ENCODE peak calls at places on chromosomes 7 and 10, in five cellular contexts. One of them, this sample, is unnamed.

GRCh38 chr10:118850418-118851061 is 95.8 kb upstream of the CACUL1 start:
- DNase-seq in sigmoid colon: no peak
- DNase-seq in upper lobe of right lung: peak; percentile 89
- DNase-seq in IMR-90: peak; percentile 36
- DNase-seq in endothelial cell of umbilical vein: peak; percentile 48
- DNase-seq in this sample: peak; percentile 86

GRCh38 chr10:77111611-77112550 is 525.7 kb downstream of the KCNMA1 start:
- DNase-seq in sigmoid colon: no peak
- DNase-seq in upper lobe of right lung: no peak
- DNase-seq in IMR-90: peak; percentile 87
- DNase-seq in endothelial cell of umbilical vein: peak; percentile 82
- DNase-seq in this sample: no peak

GRCh38 chr10:29961351-29961750 is 98.0 kb downstream of the JCAD start:
- DNase-seq in sigmoid colon: no peak
- DNase-seq in upper lobe of right lung: no peak
- DNase-seq in IMR-90: no peak
- DNase-seq in endothelial cell of umbilical vein: no peak
- DNase-seq in this sample: no peak

GRCh38 chr7:143238289-143238995 is 16.6 kb downstream of the TAS2R40 start:
- DNase-seq in sigmoid colon: no peak
- DNase-seq in upper lobe of right lung: no peak
- DNase-seq in IMR-90: peak; percentile 20
- DNase-seq in endothelial cell of umbilical vein: no peak
- DNase-seq in this sample: no peak

GRCh38 chr10:86700851-86701617 is 32.7 kb downstream of the LDB3 start:
- DNase-seq in sigmoid colon: no peak
- DNase-seq in upper lobe of right lung: no peak
- DNase-seq in IMR-90: no peak
- DNase-seq in endothelial cell of umbilical vein: no peak
- DNase-seq in this sample: peak; percentile 28

GRCh38 chr7:27263781-27264180 is 21.2 kb downstream of the EVX1 start:
- DNase-seq in sigmoid colon: no peak
- DNase-seq in upper lobe of right lung: no peak
- DNase-seq in IMR-90: no peak
- DNase-seq in endothelial cell of umbilical vein: no peak
- DNase-seq in this sample: no peak

GRCh38 chr10:31034041-31034918 is 2.6 kb upstream of the ZNF438 start:
- DNase-seq in sigmoid colon: no peak
- DNase-seq in upper lobe of right lung: no peak
- DNase-seq in IMR-90: peak; percentile 97
- DNase-seq in endothelial cell of umbilical vein: peak; percentile 69
- DNase-seq in this sample: no peak

GRCh38 chr7:66583696-66584095 is 45.0 kb upstream of the KCTD7 start:
- DNase-seq in sigmoid colon: no peak
- DNase-seq in upper lobe of right lung: no peak
- DNase-seq in IMR-90: no peak
- DNase-seq in endothelial cell of umbilical vein: no peak
- DNase-seq in this sample: no peak

GRCh38 chr10:27256299-27256698 is 15.7 kb upstream of the ACBD5 start:
- DNase-seq in sigmoid colon: no peak
- DNase-seq in upper lobe of right lung: no peak
- DNase-seq in IMR-90: no peak
- DNase-seq in endothelial cell of umbilical vein: no peak
- DNase-seq in this sample: no peak

GRCh38 chr7:13981070-13981469 is 8.4 kb downstream of the ETV1 start:
- DNase-seq in sigmoid colon: peak; percentile 67
- DNase-seq in upper lobe of right lung: no peak
- DNase-seq in IMR-90: peak; percentile 98
- DNase-seq in endothelial cell of umbilical vein: peak; percentile 90
- DNase-seq in this sample: no peak

GRCh38 chr10:71323407-71323806 is 4.3 kb downstream of the SLC29A3 start:
- DNase-seq in sigmoid colon: no peak
- DNase-seq in upper lobe of right lung: no peak
- DNase-seq in IMR-90: peak; percentile 33
- DNase-seq in endothelial cell of umbilical vein: peak; percentile 28
- DNase-seq in this sample: no peak

GRCh38 chr10:98055875-98056516 is 25.6 kb upstream of the CRTAC1 start:
- DNase-seq in sigmoid colon: no peak
- DNase-seq in upper lobe of right lung: no peak
- DNase-seq in IMR-90: peak; percentile 6
- DNase-seq in endothelial cell of umbilical vein: peak; percentile 18
- DNase-seq in this sample: no peak

GRCh38 chr7:94195201-94195600 is 191.0 kb upstream of the BET1 start:
- DNase-seq in sigmoid colon: no peak
- DNase-seq in upper lobe of right lung: no peak
- DNase-seq in IMR-90: no peak
- DNase-seq in endothelial cell of umbilical vein: no peak
- DNase-seq in this sample: no peak

GRCh38 chr7:133575726-133576125 is 322.8 kb downstream of the EXOC4 start:
- DNase-seq in sigmoid colon: no peak
- DNase-seq in upper lobe of right lung: no peak
- DNase-seq in IMR-90: no peak
- DNase-seq in endothelial cell of umbilical vein: no peak
- DNase-seq in this sample: no peak

GRCh38 chr10:93032105-93032808 is 28.3 kb upstream of the CYP26C1 start:
- DNase-seq in sigmoid colon: no peak
- DNase-seq in upper lobe of right lung: no peak
- DNase-seq in IMR-90: no peak
- DNase-seq in endothelial cell of umbilical vein: no peak
- DNase-seq in this sample: no peak

GRCh38 chr7:99396914-99397631 is 11.3 kb downstream of the PDAP1 start:
- DNase-seq in sigmoid colon: no peak
- DNase-seq in upper lobe of right lung: no peak
- DNase-seq in IMR-90: no peak
- DNase-seq in endothelial cell of umbilical vein: no peak
- DNase-seq in this sample: no peak

GRCh38 chr10:119489572-119490326 is 52.8 kb downstream of the RGS10 start:
- DNase-seq in sigmoid colon: peak; percentile 71
- DNase-seq in upper lobe of right lung: no peak
- DNase-seq in IMR-90: no peak
- DNase-seq in endothelial cell of umbilical vein: peak; percentile 58
- DNase-seq in this sample: no peak

GRCh38 chr10:61140765-61141392 is 196.9 kb upstream of the RHOBTB1 start:
- DNase-seq in sigmoid colon: peak; percentile 67
- DNase-seq in upper lobe of right lung: no peak
- DNase-seq in IMR-90: peak; percentile 77
- DNase-seq in endothelial cell of umbilical vein: peak; percentile 88
- DNase-seq in this sample: no peak

GRCh38 chr10:124152139-124152780 is 58.9 kb upstream of the CHST15 start:
- DNase-seq in sigmoid colon: peak; percentile 90
- DNase-seq in upper lobe of right lung: no peak
- DNase-seq in IMR-90: peak; percentile 19
- DNase-seq in endothelial cell of umbilical vein: no peak
- DNase-seq in this sample: peak; percentile 57

GRCh38 chr10:26365681-26366327 is 72.3 kb upstream of the APBB1IP start:
- DNase-seq in sigmoid colon: no peak
- DNase-seq in upper lobe of right lung: no peak
- DNase-seq in IMR-90: no peak
- DNase-seq in endothelial cell of umbilical vein: no peak
- DNase-seq in this sample: no peak

GRCh38 chr10:95181731-95182130 is 12.3 kb upstream of the ACSM6 start:
- DNase-seq in sigmoid colon: no peak
- DNase-seq in upper lobe of right lung: no peak
- DNase-seq in IMR-90: peak; percentile 61
- DNase-seq in endothelial cell of umbilical vein: peak; percentile 81
- DNase-seq in this sample: no peak

GRCh38 chr7:13894956-13895355 is 94.5 kb downstream of the ETV1 start:
- DNase-seq in sigmoid colon: no peak
- DNase-seq in upper lobe of right lung: no peak
- DNase-seq in IMR-90: no peak
- DNase-seq in endothelial cell of umbilical vein: no peak
- DNase-seq in this sample: no peak

GRCh38 chr10:109941193-109941872 is 18.0 kb upstream of the XPNPEP1 start:
- DNase-seq in sigmoid colon: no peak
- DNase-seq in upper lobe of right lung: no peak
- DNase-seq in IMR-90: no peak
- DNase-seq in endothelial cell of umbilical vein: no peak
- DNase-seq in this sample: no peak

GRCh38 chr7:43723002-43723331 is 6.4 kb downstream of the COA1 start:
- DNase-seq in sigmoid colon: no peak
- DNase-seq in upper lobe of right lung: no peak
- DNase-seq in IMR-90: no peak
- DNase-seq in endothelial cell of umbilical vein: no peak
- DNase-seq in this sample: no peak

GRCh38 chr7:75688200-75689136 is 50.3 kb downstream of the HIP1 start:
- DNase-seq in sigmoid colon: peak; percentile 62
- DNase-seq in upper lobe of right lung: peak; percentile 62
- DNase-seq in IMR-90: no peak
- DNase-seq in endothelial cell of umbilical vein: no peak
- DNase-seq in this sample: no peak

GRCh38 chr7:75985009-75985517 is 9.3 kb downstream of the TMEM120A start:
- DNase-seq in sigmoid colon: no peak
- DNase-seq in upper lobe of right lung: no peak
- DNase-seq in IMR-90: no peak
- DNase-seq in endothelial cell of umbilical vein: no peak
- DNase-seq in this sample: no peak

GRCh38 chr10:97960269-97960869 is 70.1 kb downstream of the CRTAC1 start:
- DNase-seq in sigmoid colon: no peak
- DNase-seq in upper lobe of right lung: no peak
- DNase-seq in IMR-90: no peak
- DNase-seq in endothelial cell of umbilical vein: no peak
- DNase-seq in this sample: no peak

GRCh38 chr7:51303142-51303525 is 13.5 kb downstream of the COBL start:
- DNase-seq in sigmoid colon: no peak
- DNase-seq in upper lobe of right lung: no peak
- DNase-seq in IMR-90: no peak
- DNase-seq in endothelial cell of umbilical vein: no peak
- DNase-seq in this sample: no peak

GRCh38 chr7:150631866-150632864 is at the start of gene GIMAP6:
- DNase-seq in sigmoid colon: no peak
- DNase-seq in upper lobe of right lung: no peak
- DNase-seq in IMR-90: no peak
- DNase-seq in endothelial cell of umbilical vein: peak; percentile 74
- DNase-seq in this sample: no peak

GRCh38 chr7:128042027-128042426 is 10.8 kb upstream of the LRRC4 start:
- DNase-seq in sigmoid colon: no peak
- DNase-seq in upper lobe of right lung: no peak
- DNase-seq in IMR-90: no peak
- DNase-seq in endothelial cell of umbilical vein: no peak
- DNase-seq in this sample: no peak

GRCh38 chr7:1564603-1565022 is 5.2 kb downstream of the PSMG3 start:
- DNase-seq in sigmoid colon: no peak
- DNase-seq in upper lobe of right lung: no peak
- DNase-seq in IMR-90: no peak
- DNase-seq in endothelial cell of umbilical vein: no peak
- DNase-seq in this sample: no peak

GRCh38 chr7:120583835-120584586 is 273.9 kb downstream of the TSPAN12 start:
- DNase-seq in sigmoid colon: no peak
- DNase-seq in upper lobe of right lung: no peak
- DNase-seq in IMR-90: peak; percentile 59
- DNase-seq in endothelial cell of umbilical vein: peak; percentile 77
- DNase-seq in this sample: no peak

GRCh38 chr10:91296471-91296870 is 76.0 kb downstream of the PCGF5 start:
- DNase-seq in sigmoid colon: no peak
- DNase-seq in upper lobe of right lung: no peak
- DNase-seq in IMR-90: no peak
- DNase-seq in endothelial cell of umbilical vein: peak; percentile 40
- DNase-seq in this sample: no peak

GRCh38 chr7:31110331-31111108 is 58.4 kb downstream of the ADCYAP1R1 start:
- DNase-seq in sigmoid colon: no peak
- DNase-seq in upper lobe of right lung: no peak
- DNase-seq in IMR-90: no peak
- DNase-seq in endothelial cell of umbilical vein: no peak
- DNase-seq in this sample: no peak

GRCh38 chr7:21719846-21720245 is 177.0 kb downstream of the DNAH11 start:
- DNase-seq in sigmoid colon: no peak
- DNase-seq in upper lobe of right lung: no peak
- DNase-seq in IMR-90: no peak
- DNase-seq in endothelial cell of umbilical vein: no peak
- DNase-seq in this sample: no peak

GRCh38 chr10:72523932-72524396 is 101.9 kb downstream of the MICU1 start:
- DNase-seq in sigmoid colon: no peak
- DNase-seq in upper lobe of right lung: no peak
- DNase-seq in IMR-90: no peak
- DNase-seq in endothelial cell of umbilical vein: no peak
- DNase-seq in this sample: no peak
- H3K4me3 ChIP-seq in sigmoid colon: no peak overlapping the region
- H3K4me3 ChIP-seq in upper lobe of right lung: no peak overlapping the region
- H3K4me3 ChIP-seq in IMR-90: no peak overlapping the region
- H3K4me3 ChIP-seq in endothelial cell of umbilical vein: no peak overlapping the region
- H3K4me3 ChIP-seq in this sample: no peak overlapping the region

GRCh38 chr7:57177856-57178767 is 45.9 kb upstream of the ZNF479 start:
- DNase-seq in sigmoid colon: no peak
- DNase-seq in upper lobe of right lung: peak; percentile 38
- DNase-seq in IMR-90: no peak
- DNase-seq in endothelial cell of umbilical vein: no peak
- DNase-seq in this sample: no peak
- H3K36me3 ChIP-seq in sigmoid colon: no peaks in the 10 kb centered on the region
- H3K36me3 ChIP-seq in upper lobe of right lung: no peaks in the 10 kb centered on the region
- H3K36me3 ChIP-seq in IMR-90: no peaks in the 10 kb centered on the region
- H3K36me3 ChIP-seq in endothelial cell of umbilical vein: no peaks in the 10 kb centered on the region
- H3K36me3 ChIP-seq in this sample: no peaks in the 10 kb centered on the region

DNA sequence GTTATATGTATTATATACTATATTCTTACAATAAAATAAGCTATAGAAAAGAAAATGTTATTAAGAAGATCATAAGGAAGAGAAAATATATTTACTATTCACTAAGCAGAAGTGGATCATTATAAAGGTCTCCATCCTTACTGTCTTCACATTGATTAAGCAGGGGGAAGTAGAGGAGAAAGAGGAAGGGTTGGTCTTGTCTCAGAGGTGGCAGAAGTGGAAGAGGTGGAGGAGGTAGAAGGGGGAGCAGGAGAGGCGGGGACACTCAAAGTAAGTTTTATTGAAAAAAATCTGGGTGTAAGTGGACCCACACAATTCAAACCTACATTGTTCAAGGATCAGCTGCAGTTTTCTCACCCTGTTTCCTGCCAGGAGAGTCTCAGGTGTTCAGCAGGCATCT is 28.9 kb upstream of the ERCC6 start:
- DNase-seq in sigmoid colon: no peak
- DNase-seq in upper lobe of right lung: no peak
- DNase-seq in IMR-90: no peak
- DNase-seq in endothelial cell of umbilical vein: no peak
- DNase-seq in this sample: no peak
- H3K4me3 ChIP-seq in sigmoid colon: no peak overlapping the region
- H3K4me3 ChIP-seq in upper lobe of right lung: no peak overlapping the region
- H3K4me3 ChIP-seq in IMR-90: no peak overlapping the region
- H3K4me3 ChIP-seq in endothelial cell of umbilical vein: no peak overlapping the region
- H3K4me3 ChIP-seq in this sample: no peak overlapping the region

GRCh38 chr10:102802920-102803534 is 34.2 kb downstream of the CYP17A1 start:
- DNase-seq in sigmoid colon: peak; percentile 91
- DNase-seq in upper lobe of right lung: no peak
- DNase-seq in IMR-90: peak; percentile 99
- DNase-seq in endothelial cell of umbilical vein: peak; percentile 99
- DNase-seq in this sample: no peak

GRCh38 chr10:102801978-102802377 is 35.2 kb downstream of the CYP17A1 start:
- DNase-seq in sigmoid colon: no peak
- DNase-seq in upper lobe of right lung: no peak
- DNase-seq in IMR-90: no peak
- DNase-seq in endothelial cell of umbilical vein: no peak
- DNase-seq in this sample: no peak

GRCh38 chr10:102799691-102800435 is 37.4 kb downstream of the CYP17A1 start:
- DNase-seq in sigmoid colon: peak; percentile 79
- DNase-seq in upper lobe of right lung: no peak
- DNase-seq in IMR-90: no peak
- DNase-seq in endothelial cell of umbilical vein: peak; percentile 77
- DNase-seq in this sample: no peak

GRCh38 chr10:102801496-102801895 is 35.7 kb downstream of the CYP17A1 start:
- DNase-seq in sigmoid colon: no peak
- DNase-seq in upper lobe of right lung: no peak
- DNase-seq in IMR-90: no peak
- DNase-seq in endothelial cell of umbilical vein: peak; percentile 37
- DNase-seq in this sample: no peak

GRCh38 chr10:102800601-102801335 is 36.4 kb downstream of the CYP17A1 start:
- DNase-seq in sigmoid colon: no peak
- DNase-seq in upper lobe of right lung: no peak
- DNase-seq in IMR-90: no peak
- DNase-seq in endothelial cell of umbilical vein: peak; percentile 86
- DNase-seq in this sample: no peak
- H3K36me3 ChIP-seq in sigmoid colon: peaks cover 6% of the 10 kb centered on the region
- H3K36me3 ChIP-seq in upper lobe of right lung: peaks cover 27% of the 10 kb centered on the region
- H3K36me3 ChIP-seq in IMR-90: peaks cover 32% of the 10 kb centered on the region
- H3K36me3 ChIP-seq in endothelial cell of umbilical vein: peaks cover 14% of the 10 kb centered on the region
- H3K36me3 ChIP-seq in this sample: peaks cover 33% of the 10 kb centered on the region